ENCODE peak calls at places on chromosomes 4 and X, in six cellular contexts. One of them, this sample, is unnamed.

GRCh38 chr4:184968784-184969201 is 49.5 kb upstream of the HELT start:
- DNase-seq in PC-3: peak; percentile 78
- DNase-seq in substantia nigra: no peak
- DNase-seq in tibial nerve: no peak
- DNase-seq in Peyer's patch: peak; percentile 68
- DNase-seq in CD4-positive, alpha-beta memory T cell: no peak
- DNase-seq in this sample: no peak

GRCh38 chr4:77076889-77077635 is 1.3 kb upstream of the CCNI start:
- DNase-seq in PC-3: no peak
- DNase-seq in substantia nigra: no peak
- DNase-seq in tibial nerve: no peak
- DNase-seq in Peyer's patch: no peak
- DNase-seq in CD4-positive, alpha-beta memory T cell: no peak
- DNase-seq in this sample: no peak

GRCh38 chr4:82811838-82812672 is 13.5 kb upstream of the SCD5 start:
- DNase-seq in PC-3: no peak
- DNase-seq in substantia nigra: no peak
- DNase-seq in tibial nerve: no peak
- DNase-seq in Peyer's patch: no peak
- DNase-seq in CD4-positive, alpha-beta memory T cell: no peak
- DNase-seq in this sample: no peak

GRCh38 chrX:149010026-149010898 is 494.8 kb downstream of the IDS start:
- DNase-seq in PC-3: no peak
- DNase-seq in substantia nigra: no peak
- DNase-seq in tibial nerve: no peak
- DNase-seq in Peyer's patch: no peak
- DNase-seq in CD4-positive, alpha-beta memory T cell: no peak
- DNase-seq in this sample: no peak

GRCh38 chrX:154484255-154485149 is 1.9 kb downstream of the UBL4A start:
- DNase-seq in PC-3: peak; percentile 34
- DNase-seq in substantia nigra: no peak
- DNase-seq in tibial nerve: no peak
- DNase-seq in Peyer's patch: peak; percentile 57
- DNase-seq in CD4-positive, alpha-beta memory T cell: no peak
- DNase-seq in this sample: no peak

GRCh38 chrX:39396358-39396995 is 595.2 kb downstream of the MID1IP1 start:
- DNase-seq in PC-3: no peak
- DNase-seq in substantia nigra: no peak
- DNase-seq in tibial nerve: no peak
- DNase-seq in Peyer's patch: no peak
- DNase-seq in CD4-positive, alpha-beta memory T cell: no peak
- DNase-seq in this sample: no peak

GRCh38 chr4:185504098-185505047 is 30.9 kb downstream of the PDLIM3 start:
- DNase-seq in PC-3: peak; percentile 52
- DNase-seq in substantia nigra: no peak
- DNase-seq in tibial nerve: peak; percentile 11
- DNase-seq in Peyer's patch: peak; percentile 78
- DNase-seq in CD4-positive, alpha-beta memory T cell: no peak
- DNase-seq in this sample: no peak

GRCh38 chr4:2103843-2104547 is 44.9 kb downstream of the NAT8L start:
- DNase-seq in PC-3: no peak
- DNase-seq in substantia nigra: no peak
- DNase-seq in tibial nerve: no peak
- DNase-seq in Peyer's patch: no peak
- DNase-seq in CD4-positive, alpha-beta memory T cell: no peak
- DNase-seq in this sample: no peak

GRCh38 chr4:71259305-71259704 is 79.5 kb upstream of the SLC4A4 start:
- DNase-seq in PC-3: no peak
- DNase-seq in substantia nigra: no peak
- DNase-seq in tibial nerve: no peak
- DNase-seq in Peyer's patch: no peak
- DNase-seq in CD4-positive, alpha-beta memory T cell: no peak
- DNase-seq in this sample: no peak

GRCh38 chr4:156560701-156561100 is 410.9 kb downstream of the PDGFC start:
- DNase-seq in PC-3: no peak
- DNase-seq in substantia nigra: no peak
- DNase-seq in tibial nerve: no peak
- DNase-seq in Peyer's patch: no peak
- DNase-seq in CD4-positive, alpha-beta memory T cell: no peak
- DNase-seq in this sample: no peak

GRCh38 chr4:67332627-67333026 is 212.7 kb downstream of the CENPC start:
- DNase-seq in PC-3: peak; percentile 59
- DNase-seq in substantia nigra: no peak
- DNase-seq in tibial nerve: no peak
- DNase-seq in Peyer's patch: no peak
- DNase-seq in CD4-positive, alpha-beta memory T cell: no peak
- DNase-seq in this sample: no peak

GRCh38 chr4:86356831-86357230 is 3.0 kb downstream of the MAPK10 start:
- DNase-seq in PC-3: no peak
- DNase-seq in substantia nigra: no peak
- DNase-seq in tibial nerve: no peak
- DNase-seq in Peyer's patch: no peak
- DNase-seq in CD4-positive, alpha-beta memory T cell: no peak
- DNase-seq in this sample: no peak

GRCh38 chrX:136210806-136211205 is 40.4 kb downstream of the MAP7D3 start:
- DNase-seq in PC-3: no peak
- DNase-seq in substantia nigra: no peak
- DNase-seq in tibial nerve: no peak
- DNase-seq in Peyer's patch: no peak
- DNase-seq in CD4-positive, alpha-beta memory T cell: no peak
- DNase-seq in this sample: no peak

GRCh38 chr4:74117024-74117534 is 18.1 kb upstream of the CXCL2 start:
- DNase-seq in PC-3: peak; percentile 98
- DNase-seq in substantia nigra: no peak
- DNase-seq in tibial nerve: peak; percentile 68
- DNase-seq in Peyer's patch: no peak
- DNase-seq in CD4-positive, alpha-beta memory T cell: no peak
- DNase-seq in this sample: no peak

GRCh38 chrX:153481043-153481442 is 10.7 kb upstream of the HAUS7 start:
- DNase-seq in PC-3: no peak
- DNase-seq in substantia nigra: no peak
- DNase-seq in tibial nerve: no peak
- DNase-seq in Peyer's patch: no peak
- DNase-seq in CD4-positive, alpha-beta memory T cell: no peak
- DNase-seq in this sample: no peak

GRCh38 chr4:98491862-98492554 is 166.4 kb downstream of the TSPAN5 start:
- DNase-seq in PC-3: no peak
- DNase-seq in substantia nigra: no peak
- DNase-seq in tibial nerve: no peak
- DNase-seq in Peyer's patch: no peak
- DNase-seq in CD4-positive, alpha-beta memory T cell: no peak
- DNase-seq in this sample: no peak

GRCh38 chr4:113823291-113823659 is 61.7 kb upstream of the CAMK2D start:
- DNase-seq in PC-3: no peak
- DNase-seq in substantia nigra: no peak
- DNase-seq in tibial nerve: no peak
- DNase-seq in Peyer's patch: no peak
- DNase-seq in CD4-positive, alpha-beta memory T cell: no peak
- DNase-seq in this sample: no peak

GRCh38 chr4:121951570-121952110 is at the start of gene TRPC3:
- DNase-seq in PC-3: no peak
- DNase-seq in substantia nigra: no peak
- DNase-seq in tibial nerve: no peak
- DNase-seq in Peyer's patch: peak; percentile 54
- DNase-seq in CD4-positive, alpha-beta memory T cell: peak; percentile 25
- DNase-seq in this sample: peak; percentile 56

GRCh38 chrX:131762802-131763234 is 218.9 kb downstream of the OR13H1 start:
- DNase-seq in PC-3: peak; percentile 54
- DNase-seq in substantia nigra: no peak
- DNase-seq in tibial nerve: no peak
- DNase-seq in Peyer's patch: no peak
- DNase-seq in CD4-positive, alpha-beta memory T cell: peak; percentile 80
- DNase-seq in this sample: peak; percentile 70

GRCh38 chrX:77953708-77954107 is 15.7 kb downstream of the PGAM4 start:
- DNase-seq in PC-3: peak; percentile 54
- DNase-seq in substantia nigra: no peak
- DNase-seq in tibial nerve: no peak
- DNase-seq in Peyer's patch: no peak
- DNase-seq in CD4-positive, alpha-beta memory T cell: no peak
- DNase-seq in this sample: no peak

DNA sequence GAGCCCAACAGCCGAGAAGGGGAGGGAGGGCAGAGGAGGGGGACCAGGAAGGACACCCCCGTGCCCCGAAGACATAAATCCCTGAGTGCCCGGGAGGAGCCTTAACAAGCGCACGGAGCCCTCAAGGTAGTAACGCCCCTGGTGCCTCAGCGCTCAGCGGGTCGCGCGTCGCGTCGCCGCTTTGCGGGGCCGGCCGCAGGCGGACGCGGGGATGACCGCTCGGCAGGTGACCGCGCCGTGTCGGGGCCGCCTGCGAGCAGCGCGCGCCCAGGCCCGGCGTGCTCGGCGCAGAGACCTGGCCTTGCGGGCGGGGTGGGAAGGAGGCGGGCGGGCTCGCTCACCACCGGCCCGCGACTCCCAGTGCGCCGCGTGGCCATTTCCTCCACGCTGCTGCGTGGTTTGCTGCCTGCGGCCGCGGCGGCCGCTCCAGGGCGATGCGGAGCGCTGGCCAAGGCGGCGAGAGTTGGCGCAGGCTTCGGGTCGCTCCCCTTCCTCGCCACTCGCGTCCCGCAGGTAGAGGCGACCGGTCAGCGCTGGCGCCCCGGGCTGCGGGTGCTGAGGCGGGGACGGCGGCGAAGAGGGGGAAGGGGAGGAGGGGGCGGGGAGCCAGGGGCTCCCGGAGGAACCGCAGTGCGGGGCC is 632 bp downstream of the CCSER1 start:
- DNase-seq in PC-3: peak; percentile 25
- DNase-seq in substantia nigra: no peak
- DNase-seq in tibial nerve: no peak
- DNase-seq in Peyer's patch: no peak
- DNase-seq in CD4-positive, alpha-beta memory T cell: no peak
- DNase-seq in this sample: no peak
- H3K27ac ChIP-seq in PC-3: peak overlapping the region; percentile 12
- H3K27ac ChIP-seq in substantia nigra: peak overlapping the region; percentile 26
- H3K27ac ChIP-seq in tibial nerve: no peak overlapping the region
- H3K27ac ChIP-seq in Peyer's patch: peak overlapping the region; percentile 88
- H3K27ac ChIP-seq in CD4-positive, alpha-beta memory T cell: no peak overlapping the region
- H3K27ac ChIP-seq in this sample: no peak overlapping the region

DNA sequence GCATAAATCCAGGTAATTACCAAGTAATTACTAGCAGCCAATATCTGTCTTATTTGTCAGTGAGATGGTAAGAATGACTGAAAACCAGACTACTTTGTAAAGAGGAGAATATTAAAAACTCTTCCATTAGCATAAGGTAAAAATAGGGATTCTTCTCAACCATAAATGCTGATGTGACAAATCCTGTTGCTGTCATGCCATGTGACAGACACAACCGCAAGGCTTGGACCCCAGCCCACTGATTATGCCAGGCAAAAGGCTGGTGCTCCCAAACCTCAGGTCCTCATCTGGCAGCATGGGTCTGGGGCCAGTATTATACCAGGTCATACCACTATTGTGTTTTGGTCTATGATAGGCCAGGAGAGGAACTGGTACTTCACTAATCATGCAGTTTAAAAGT is 181.1 kb downstream of the ADAMTS3 start:
- DNase-seq in PC-3: no peak
- DNase-seq in substantia nigra: no peak
- DNase-seq in tibial nerve: no peak
- DNase-seq in Peyer's patch: no peak
- DNase-seq in CD4-positive, alpha-beta memory T cell: no peak
- DNase-seq in this sample: no peak
- H3K27ac ChIP-seq in PC-3: no peak overlapping the region
- H3K27ac ChIP-seq in substantia nigra: no peak overlapping the region
- H3K27ac ChIP-seq in tibial nerve: no peak overlapping the region
- H3K27ac ChIP-seq in Peyer's patch: no peak overlapping the region
- H3K27ac ChIP-seq in CD4-positive, alpha-beta memory T cell: no peak overlapping the region
- H3K27ac ChIP-seq in this sample: no peak overlapping the region

DNA sequence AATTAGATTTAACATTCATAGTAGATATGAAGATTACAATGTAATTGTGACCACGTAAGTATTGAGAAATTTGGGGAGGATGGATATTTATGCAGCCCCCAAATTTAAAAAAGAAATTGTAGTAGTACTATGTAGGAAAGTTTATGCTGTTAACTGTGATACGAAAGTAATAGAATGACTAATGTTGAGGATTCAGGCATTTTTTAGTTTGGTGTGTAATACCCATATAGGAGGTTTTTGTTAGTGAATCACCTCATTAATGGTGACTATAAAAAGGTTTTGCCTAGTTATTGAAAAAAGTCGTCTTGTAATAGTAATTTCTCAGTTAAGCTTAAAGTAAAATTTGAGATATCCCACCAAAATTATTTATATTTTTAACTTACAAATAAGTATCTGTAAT is 67.2 kb downstream of the SMARCAD1 start:
- DNase-seq in PC-3: peak; percentile 46
- DNase-seq in substantia nigra: no peak
- DNase-seq in tibial nerve: no peak
- DNase-seq in Peyer's patch: no peak
- DNase-seq in CD4-positive, alpha-beta memory T cell: no peak
- DNase-seq in this sample: no peak
- H3K27ac ChIP-seq in PC-3: no peak overlapping the region
- H3K27ac ChIP-seq in substantia nigra: no peak overlapping the region
- H3K27ac ChIP-seq in tibial nerve: no peak overlapping the region
- H3K27ac ChIP-seq in Peyer's patch: no peak overlapping the region
- H3K27ac ChIP-seq in CD4-positive, alpha-beta memory T cell: no peak overlapping the region
- H3K27ac ChIP-seq in this sample: no peak overlapping the region

GRCh38 chrX:110045988-110046387 is 43.1 kb downstream of the TMEM164 start:
- DNase-seq in PC-3: peak; percentile 7
- DNase-seq in substantia nigra: no peak
- DNase-seq in tibial nerve: no peak
- DNase-seq in Peyer's patch: no peak
- DNase-seq in CD4-positive, alpha-beta memory T cell: no peak
- DNase-seq in this sample: no peak

GRCh38 chrX:110046971-110047370 is 44.1 kb downstream of the TMEM164 start:
- DNase-seq in PC-3: no peak
- DNase-seq in substantia nigra: no peak
- DNase-seq in tibial nerve: no peak
- DNase-seq in Peyer's patch: no peak
- DNase-seq in CD4-positive, alpha-beta memory T cell: no peak
- DNase-seq in this sample: no peak

GRCh38 chrX:110045421-110045820 is 42.5 kb downstream of the TMEM164 start:
- DNase-seq in PC-3: no peak
- DNase-seq in substantia nigra: no peak
- DNase-seq in tibial nerve: no peak
- DNase-seq in Peyer's patch: no peak
- DNase-seq in CD4-positive, alpha-beta memory T cell: no peak
- DNase-seq in this sample: no peak

GRCh38 chrX:110042521-110042920 is 39.6 kb downstream of the TMEM164 start:
- DNase-seq in PC-3: peak; percentile 7
- DNase-seq in substantia nigra: no peak
- DNase-seq in tibial nerve: no peak
- DNase-seq in Peyer's patch: no peak
- DNase-seq in CD4-positive, alpha-beta memory T cell: no peak
- DNase-seq in this sample: no peak

DNA sequence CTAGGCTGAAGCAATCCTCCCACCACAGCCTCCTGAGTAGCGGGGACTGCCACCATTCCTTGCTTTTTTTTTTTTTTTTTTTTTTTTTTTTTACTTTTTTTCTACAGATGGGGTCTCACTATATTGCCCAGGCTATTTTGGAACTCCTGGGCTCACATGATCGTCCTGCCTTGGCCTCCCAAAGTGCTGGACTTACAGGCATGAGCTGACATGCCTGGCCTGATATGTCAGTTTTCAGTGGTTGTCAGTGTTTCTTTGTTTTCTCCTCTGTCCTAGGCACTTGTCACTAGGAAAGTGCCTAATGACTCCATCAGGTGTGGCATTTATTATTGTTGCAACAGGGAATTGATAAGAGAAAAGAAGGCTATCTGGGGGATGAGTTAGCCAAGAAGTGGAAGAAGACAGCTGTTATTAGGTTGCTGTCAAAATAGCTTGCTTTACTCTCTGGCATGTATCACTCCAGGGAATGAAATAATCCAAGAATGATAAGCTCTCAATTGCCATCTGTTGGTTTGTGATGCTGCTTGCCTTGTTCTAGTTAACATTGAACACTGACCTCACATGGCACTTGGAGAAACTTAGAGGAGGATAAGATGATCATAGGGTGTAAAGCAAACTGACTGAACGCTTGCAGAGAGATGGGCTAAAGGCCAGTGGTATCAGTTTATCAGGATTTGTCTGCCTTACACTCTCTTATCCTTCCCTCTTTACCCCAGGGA is 41.8 kb downstream of the TMEM164 start:
- DNase-seq in PC-3: no peak
- DNase-seq in substantia nigra: no peak
- DNase-seq in tibial nerve: no peak
- DNase-seq in Peyer's patch: no peak
- DNase-seq in CD4-positive, alpha-beta memory T cell: no peak
- DNase-seq in this sample: no peak
- H3K27ac ChIP-seq in PC-3: no peak overlapping the region
- H3K27ac ChIP-seq in substantia nigra: no peak overlapping the region
- H3K27ac ChIP-seq in tibial nerve: no peak overlapping the region
- H3K27ac ChIP-seq in Peyer's patch: no peak overlapping the region
- H3K27ac ChIP-seq in CD4-positive, alpha-beta memory T cell: no peak overlapping the region
- H3K27ac ChIP-seq in this sample: no peak overlapping the region

This sample was measured in CD8-positive, alpha-beta memory T cell.